ENCODE peak calls at places on chromosomes 11 and 22, in seven cellular contexts. One of them, this sample, is unnamed. For H3K4me1, the result is how much of the 10 kb centered on the place peaks cover.

GRCh38 chr22:24076091-24076867 is 65.2 kb downstream of the CABIN1 start:
- DNase-seq in tibial nerve: no peak
- DNase-seq in sigmoid colon: peak
- DNase-seq in HCT116: no peak
- DNase-seq in spleen: no peak
- DNase-seq in stomach: no peak
- DNase-seq in A549: no peak
- DNase-seq in this sample: no peak

GRCh38 chr11:46275964-46276641 is 1.4 kb upstream of the CREB3L1 start:
- DNase-seq in tibial nerve: no peak
- DNase-seq in sigmoid colon: no peak
- DNase-seq in HCT116: no peak
- DNase-seq in spleen: no peak
- DNase-seq in stomach: peak
- DNase-seq in A549: no peak
- DNase-seq in this sample: no peak

GRCh38 chr11:114158886-114159285 is 99.4 kb downstream of the ZBTB16 start:
- DNase-seq in tibial nerve: no peak
- DNase-seq in sigmoid colon: peak
- DNase-seq in HCT116: no peak
- DNase-seq in spleen: no peak
- DNase-seq in stomach: no peak
- DNase-seq in A549: no peak
- DNase-seq in this sample: no peak

GRCh38 chr11:46238078-46238966 is 39.1 kb upstream of the CREB3L1 start:
- DNase-seq in tibial nerve: peak
- DNase-seq in sigmoid colon: peak
- DNase-seq in HCT116: no peak
- DNase-seq in spleen: peak
- DNase-seq in stomach: peak
- DNase-seq in A549: peak
- DNase-seq in this sample: no peak

GRCh38 chr11:31870609-31871309 is 59.6 kb upstream of the PAX6 start:
- DNase-seq in tibial nerve: peak
- DNase-seq in sigmoid colon: no peak
- DNase-seq in HCT116: peak
- DNase-seq in spleen: no peak
- DNase-seq in stomach: peak
- DNase-seq in A549: peak
- DNase-seq in this sample: no peak

GRCh38 chr11:88384004-88384677 is 46.6 kb upstream of the CTSC start:
- DNase-seq in tibial nerve: no peak
- DNase-seq in sigmoid colon: no peak
- DNase-seq in HCT116: peak
- DNase-seq in spleen: no peak
- DNase-seq in stomach: no peak
- DNase-seq in A549: peak
- DNase-seq in this sample: no peak

GRCh38 chr11:126446581-126446980 is 91.1 kb downstream of the ST3GAL4 start:
- DNase-seq in tibial nerve: no peak
- DNase-seq in sigmoid colon: no peak
- DNase-seq in HCT116: no peak
- DNase-seq in spleen: no peak
- DNase-seq in stomach: no peak
- DNase-seq in A549: no peak
- DNase-seq in this sample: no peak

GRCh38 chr11:121456816-121457431 is 4.2 kb upstream of the SORL1-AS1 start:
- DNase-seq in tibial nerve: no peak
- DNase-seq in sigmoid colon: no peak
- DNase-seq in HCT116: no peak
- DNase-seq in spleen: no peak
- DNase-seq in stomach: no peak
- DNase-seq in A549: no peak
- DNase-seq in this sample: no peak

GRCh38 chr11:75802913-75803820 is 11.8 kb upstream of the UVRAG start:
- DNase-seq in tibial nerve: peak
- DNase-seq in sigmoid colon: peak
- DNase-seq in HCT116: peak
- DNase-seq in spleen: peak
- DNase-seq in stomach: peak
- DNase-seq in A549: peak
- DNase-seq in this sample: no peak

GRCh38 chr22:23276656-23277582 is 96.6 kb downstream of the BCR start:
- DNase-seq in tibial nerve: no peak
- DNase-seq in sigmoid colon: no peak
- DNase-seq in HCT116: no peak
- DNase-seq in spleen: no peak
- DNase-seq in stomach: no peak
- DNase-seq in A549: no peak
- DNase-seq in this sample: no peak

GRCh38 chr11:125959511-125959910 is 13.7 kb downstream of the VSIG10L2 start:
- DNase-seq in tibial nerve: no peak
- DNase-seq in sigmoid colon: no peak
- DNase-seq in HCT116: no peak
- DNase-seq in spleen: no peak
- DNase-seq in stomach: no peak
- DNase-seq in A549: no peak
- DNase-seq in this sample: no peak

GRCh38 chr11:2587976-2588748 is 111.6 kb downstream of the KCNQ1OT1 start:
- DNase-seq in tibial nerve: no peak
- DNase-seq in sigmoid colon: peak
- DNase-seq in HCT116: no peak
- DNase-seq in spleen: peak
- DNase-seq in stomach: peak
- DNase-seq in A549: no peak
- DNase-seq in this sample: no peak

DNA sequence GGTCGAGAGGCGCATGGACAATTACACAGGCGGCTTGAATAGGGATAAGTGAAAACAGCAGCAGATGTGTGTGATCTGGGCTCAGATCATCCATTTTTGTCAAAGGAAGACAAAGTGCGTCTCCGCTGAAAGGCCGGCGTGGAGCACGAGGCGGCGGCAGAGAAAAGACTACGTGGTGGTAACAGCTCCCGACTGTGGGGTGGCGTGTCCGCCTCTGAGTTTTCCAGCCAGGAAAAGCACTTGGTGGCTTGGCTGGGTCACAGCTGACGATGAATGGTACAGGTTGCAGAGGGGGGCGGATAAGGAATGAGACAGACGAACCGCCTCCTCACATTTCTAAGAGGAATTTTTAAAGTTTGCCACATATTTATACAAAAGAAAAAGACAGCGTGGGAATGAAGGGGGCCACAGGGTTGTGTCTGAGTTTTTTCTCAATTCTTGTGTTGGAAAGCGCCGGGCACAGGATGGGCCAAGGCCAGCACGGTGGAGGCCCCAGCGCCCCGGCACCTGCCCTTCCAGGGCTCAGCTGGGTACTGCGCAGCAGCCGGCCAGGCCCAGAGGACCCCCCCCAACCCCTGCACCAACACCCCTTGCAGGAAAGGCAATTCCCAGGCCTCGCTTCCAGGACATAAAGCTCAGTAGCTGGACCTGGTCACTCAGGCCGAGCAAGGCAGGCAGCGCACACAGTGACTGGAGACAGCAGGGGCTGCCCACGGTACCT is 80.5 kb downstream of the TRMU start:
- DNase-seq in tibial nerve: no peak
- DNase-seq in sigmoid colon: no peak
- DNase-seq in HCT116: no peak
- DNase-seq in spleen: no peak
- DNase-seq in stomach: no peak
- DNase-seq in A549: no peak
- DNase-seq in this sample: no peak
- TF ChIP-seq CTCF in tibial nerve: no peak
- TF ChIP-seq CTCF in sigmoid colon: no peak
- TF ChIP-seq CTCF in HCT116: no peak
- TF ChIP-seq CTCF in spleen: no peak
- TF ChIP-seq CTCF in stomach: no peak
- TF ChIP-seq CTCF in A549: no peak
- TF ChIP-seq CTCF in this sample: no peak

GRCh38 chr22:50197856-50198623 is 2.8 kb upstream of the SELENOO start:
- DNase-seq in tibial nerve: no peak
- DNase-seq in sigmoid colon: no peak
- DNase-seq in HCT116: no peak
- DNase-seq in spleen: peak
- DNase-seq in stomach: no peak
- DNase-seq in A549: no peak
- DNase-seq in this sample: no peak

GRCh38 chr22:50196256-50196655 is 4.6 kb upstream of the SELENOO start:
- DNase-seq in tibial nerve: no peak
- DNase-seq in sigmoid colon: no peak
- DNase-seq in HCT116: no peak
- DNase-seq in spleen: no peak
- DNase-seq in stomach: no peak
- DNase-seq in A549: no peak
- DNase-seq in this sample: no peak

GRCh38 chr22:50199251-50199721 is 1.5 kb upstream of the SELENOO start:
- DNase-seq in tibial nerve: no peak
- DNase-seq in sigmoid colon: no peak
- DNase-seq in HCT116: no peak
- DNase-seq in spleen: no peak
- DNase-seq in stomach: no peak
- DNase-seq in A549: no peak
- DNase-seq in this sample: no peak

GRCh38 chr22:50198624-50199017 is 2.2 kb upstream of the SELENOO start:
- DNase-seq in tibial nerve: no peak
- DNase-seq in sigmoid colon: no peak
- DNase-seq in HCT116: no peak
- DNase-seq in spleen: no peak
- DNase-seq in stomach: no peak
- DNase-seq in A549: no peak
- DNase-seq in this sample: no peak

DNA sequence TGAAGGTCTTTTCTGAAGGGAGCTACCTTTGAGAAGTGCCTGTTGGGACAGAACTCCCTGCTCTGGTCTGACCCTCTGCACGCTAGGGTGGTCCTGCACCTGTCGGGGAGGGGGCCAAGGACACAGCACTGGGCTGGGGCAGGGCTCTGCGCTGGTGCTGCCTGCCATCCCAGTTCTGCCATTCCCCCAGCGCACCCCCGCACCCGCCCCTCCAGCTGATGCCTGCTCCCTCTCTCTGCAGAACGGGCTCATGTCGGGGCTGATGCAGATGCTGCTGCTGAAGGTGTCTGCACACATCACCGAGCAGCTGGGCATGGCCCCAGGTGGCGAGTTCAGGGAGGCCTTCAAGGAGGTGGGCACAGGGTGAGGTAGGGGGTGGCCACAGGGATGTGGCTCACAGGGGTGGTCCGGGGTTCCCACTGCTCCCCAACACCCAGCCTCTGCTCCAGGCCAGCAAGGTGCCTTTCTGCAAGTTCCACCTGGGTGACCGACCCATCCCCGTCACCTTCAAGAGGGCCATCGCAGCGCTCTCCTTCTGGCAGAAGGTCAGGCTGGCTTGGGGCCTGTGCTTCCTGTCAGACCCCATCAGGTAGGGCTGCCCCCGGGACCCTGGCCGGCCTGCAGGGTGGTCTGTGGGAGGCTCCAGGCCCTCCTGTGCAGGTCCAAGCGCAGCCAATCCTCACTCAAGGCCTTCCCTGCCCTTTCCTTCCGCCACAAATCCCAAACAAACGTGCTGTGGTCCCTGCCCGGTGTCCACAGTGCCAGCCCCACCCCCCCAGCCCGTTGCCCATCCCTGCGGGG is 3.6 kb upstream of the SELENOO start:
- DNase-seq in tibial nerve: no peak
- DNase-seq in sigmoid colon: no peak
- DNase-seq in HCT116: no peak
- DNase-seq in spleen: no peak
- DNase-seq in stomach: no peak
- DNase-seq in A549: no peak
- DNase-seq in this sample: no peak
- H3K4me1 ChIP-seq in tibial nerve: under half
- H3K4me1 ChIP-seq in sigmoid colon: under half
- H3K4me1 ChIP-seq in HCT116: under half
- H3K4me1 ChIP-seq in spleen: half or more
- H3K4me1 ChIP-seq in stomach: under half
- H3K4me1 ChIP-seq in A549: under half
- H3K4me1 ChIP-seq in this sample: under half

DNA sequence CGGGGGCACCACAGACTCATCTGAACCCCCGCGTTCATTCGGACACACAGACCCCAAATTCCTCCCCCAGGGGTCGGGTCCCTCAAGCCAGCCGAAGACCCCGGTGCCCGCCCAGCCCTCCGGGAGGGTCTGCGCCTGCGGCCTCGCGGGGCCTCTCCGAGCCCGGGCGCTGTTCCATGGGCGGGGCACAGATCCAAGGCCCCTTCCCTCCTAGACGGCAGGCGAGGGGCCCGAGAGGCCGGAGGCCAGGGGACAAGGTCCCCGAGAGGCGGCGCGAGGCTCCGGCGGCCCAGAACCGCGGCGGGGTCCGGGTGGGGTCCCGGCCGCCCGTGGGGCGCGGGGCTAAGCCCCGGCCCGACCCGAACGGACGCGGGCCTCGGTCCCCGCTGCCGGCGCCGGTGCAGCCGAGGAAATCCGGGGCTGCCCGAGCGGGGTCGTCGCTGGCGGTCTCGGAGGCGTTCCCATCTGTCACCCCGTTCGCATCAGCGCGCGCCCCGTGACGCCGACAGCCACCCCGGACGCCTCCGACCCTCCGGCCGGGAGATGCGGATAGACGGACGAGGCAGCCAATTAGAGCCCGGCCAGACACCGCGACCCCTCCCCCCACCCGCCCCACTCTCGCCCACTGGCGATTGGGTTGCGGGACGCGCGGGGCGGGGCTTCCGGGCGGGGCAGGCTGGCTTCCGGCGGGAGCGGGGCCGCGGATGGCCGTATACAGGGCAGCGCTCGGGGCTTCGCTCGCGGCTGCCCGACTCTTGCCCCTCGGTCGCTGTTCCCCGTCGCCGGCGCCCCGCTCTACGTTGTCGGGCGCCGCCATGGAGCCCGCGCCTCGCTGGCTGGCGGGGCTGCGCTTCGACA is at the start of gene SELENOO:
- DNase-seq in tibial nerve: peak
- DNase-seq in sigmoid colon: peak
- DNase-seq in HCT116: peak
- DNase-seq in spleen: peak
- DNase-seq in stomach: peak
- DNase-seq in A549: peak
- DNase-seq in this sample: peak
- TF ChIP-seq POLR2A in tibial nerve: peak
- TF ChIP-seq POLR2A in sigmoid colon: peak
- TF ChIP-seq POLR2A in HCT116: peak
- TF ChIP-seq POLR2A in spleen: peak
- TF ChIP-seq POLR2A in stomach: no peak
- TF ChIP-seq POLR2A in A549: peak
- TF ChIP-seq POLR2A in this sample: no peak

DNA sequence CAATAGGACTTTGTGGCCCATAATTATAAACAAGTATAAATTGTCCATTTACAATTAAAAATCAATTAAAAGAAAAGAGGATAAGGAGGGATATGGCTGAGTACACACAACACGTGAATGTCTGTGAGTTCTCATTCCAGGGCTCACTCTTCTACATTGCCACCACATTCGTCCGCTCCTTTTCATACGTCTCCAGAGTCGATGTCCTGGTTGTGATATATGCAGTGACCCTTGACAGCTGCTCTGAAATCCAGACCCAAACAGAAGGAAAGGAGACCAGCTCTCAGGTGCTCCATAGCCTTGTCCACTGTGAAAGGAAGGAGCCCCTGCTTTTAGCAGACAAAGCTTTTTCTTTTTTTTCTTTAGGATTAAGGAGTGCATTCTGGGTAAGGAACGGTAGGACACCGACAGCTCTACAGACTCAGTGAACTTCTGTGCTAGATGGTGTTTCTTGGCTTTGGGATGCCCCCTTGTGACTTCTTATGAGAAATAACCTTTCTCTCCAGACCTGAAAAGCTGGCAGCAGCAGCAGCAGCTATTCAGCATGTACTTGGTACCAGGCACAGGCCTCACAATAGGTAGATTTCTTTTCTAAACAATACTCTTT is 19.7 kb upstream of the DNAJB13 start:
- DNase-seq in tibial nerve: no peak
- DNase-seq in sigmoid colon: no peak
- DNase-seq in HCT116: peak
- DNase-seq in spleen: no peak
- DNase-seq in stomach: peak
- DNase-seq in A549: peak
- DNase-seq in this sample: no peak
- TF ChIP-seq CTCF in tibial nerve: peak
- TF ChIP-seq CTCF in sigmoid colon: no peak
- TF ChIP-seq CTCF in HCT116: peak
- TF ChIP-seq CTCF in spleen: no peak
- TF ChIP-seq CTCF in stomach: no peak
- TF ChIP-seq CTCF in A549: peak
- TF ChIP-seq CTCF in this sample: no peak